ENCODE peak calls at places on chromosomes 11 and 22, in four cellular contexts. T, R, I and C are unnamed samples.

GRCh38 chr22:20545681-20546521 is 38.5 kb downstream of the MED15 start:
- DNase-seq in T (no peak), I (no peak), R (no peak), C (no peak)

GRCh38 chr11:106467486-106467885 is 390.0 kb downstream of the AASDHPPT start:
- DNase-seq in T (no peak), R (no peak), I (no peak), C (no peak)

GRCh38 chr11:46710821-46711269 is 8.2 kb upstream of the F2 start:
- DNase-seq in I (no peak), R (peak; percentile 97), T (no peak), C (no peak)

GRCh38 chr11:106875013-106875412 is 143.3 kb downstream of the GUCY1A2 start:
- DNase-seq in T (no peak), I (no peak), R (no peak), C (no peak)

GRCh38 chr11:58525037-58525614 is 17.2 kb upstream of the OR5B21 start:
- DNase-seq in T (no peak), R (no peak), I (no peak), C (peak; percentile 32)

GRCh38 chr22:44311855-44312170 is 938 bp downstream of the SHISAL1 start:
- DNase-seq in I (no peak), T (no peak), R (peak; percentile 73), C (no peak)

GRCh38 chr22:37205046-37205445 is 7.2 kb downstream of the SSTR3 start:
- DNase-seq in T (no peak), R (no peak), I (no peak), C (no peak)

GRCh38 chr11:66752148-66752547 is 23.1 kb upstream of the SPTBN2 start:
- DNase-seq in R (no peak), I (no peak), T (no peak), C (no peak)

GRCh38 chr11:30990625-30991348 is 378.8 kb downstream of the DCDC1 start:
- DNase-seq in I (no peak), R (no peak), T (no peak), C (no peak)

GRCh38 chr22:44020981-44021380 is 3.1 kb upstream of the PARVB start:
- DNase-seq in T (no peak), R (peak; percentile 67), I (no peak), C (no peak)

GRCh38 chr11:36130401-36130800 is 158.8 kb downstream of the COMMD9 start:
- DNase-seq in R (peak; percentile 77), T (no peak), I (no peak), C (no peak)

GRCh38 chr22:37165940-37166674 is 16.4 kb upstream of the IL2RB start:
- DNase-seq in R (no peak), T (no peak), I (no peak), C (no peak)

GRCh38 chr22:36546092-36546804 is 17.3 kb upstream of the EIF3D start:
- DNase-seq in R (peak; percentile 62), I (peak; percentile 84), T (peak; percentile 65), C (peak; percentile 90)

GRCh38 chr11:103609117-103610066 is 427.0 kb upstream of the DDI1 start:
- DNase-seq in T (no peak), R (peak; percentile 96), I (peak; percentile 48), C (peak; percentile 94)

GRCh38 chr11:46361283-46362145 is 14.3 kb downstream of the DGKZ start:
- DNase-seq in T (no peak), I (no peak), R (peak; percentile 72), C (no peak)

GRCh38 chr22:29738118-29738815 is 18.5 kb downstream of the CABP7 start:
- DNase-seq in R (no peak), I (no peak), T (no peak), C (no peak)

GRCh38 chr11:68008381-68009337 is 1.5 kb upstream of the ALDH3B1 start:
- DNase-seq in R (no peak), I (no peak), T (no peak), C (no peak)

GRCh38 chr22:35384567-35384966 is 3.7 kb downstream of the HMOX1 start:
- DNase-seq in T (no peak), I (no peak), R (no peak), C (no peak)

GRCh38 chr11:69493931-69494821 is 12.7 kb downstream of the LINC01488 start:
- DNase-seq in I (no peak), T (no peak), R (no peak), C (no peak)

GRCh38 chr11:30914143-30914762 is 328.1 kb upstream of the MPPED2 start:
- DNase-seq in R (peak; percentile 48), T (peak; percentile 69), I (peak; percentile 82), C (peak; percentile 83)

GRCh38 chr11:47408598-47409439 is 429 bp downstream of the SLC39A13 start:
- DNase-seq in R (peak; percentile 87), I (peak; percentile 36), T (no peak), C (peak; percentile 46)

GRCh38 chr22:36104988-36105387 is 55.6 kb downstream of the APOL3 start:
- DNase-seq in T (no peak), R (peak; percentile 36), I (no peak), C (no peak)

GRCh38 chr11:100830978-100831732 is 144.1 kb downstream of the ARHGAP42 start:
- DNase-seq in T (no peak), R (peak; percentile 81), I (no peak), C (no peak)

GRCh38 chr11:37710031-37710430 is 1112.0 kb upstream of the RAG2 start:
- DNase-seq in I (no peak), T (no peak), R (peak; percentile 29), C (no peak)

GRCh38 chr11:72422414-72422813 is 11.9 kb downstream of the CLPB start:
- DNase-seq in R (no peak), I (no peak), T (no peak), C (no peak)

GRCh38 chr11:93570759-93571413 is 27.7 kb upstream of the SMCO4 start:
- DNase-seq in R (peak; percentile 62), T (no peak), I (no peak), C (peak; percentile 16)

GRCh38 chr22:32199341-32199740 is 5.5 kb downstream of the RFPL2 start:
- DNase-seq in I (no peak), T (peak; percentile 33), R (no peak), C (no peak)
- H2BK5ac ChIP-seq in I (no peak overlapping the region), T (no peak overlapping the region), R (no peak overlapping the region), C (no peak overlapping the region)

GRCh38 chr11:26572770-26573402 is 823 bp upstream of the MUC15 start:
- DNase-seq in R (no peak), T (no peak), I (no peak), C (peak; percentile 37)
- H3K56ac ChIP-seq in R (no peak overlapping the region), T (no peak overlapping the region), I (no peak overlapping the region), C (no peak overlapping the region)

DNA sequence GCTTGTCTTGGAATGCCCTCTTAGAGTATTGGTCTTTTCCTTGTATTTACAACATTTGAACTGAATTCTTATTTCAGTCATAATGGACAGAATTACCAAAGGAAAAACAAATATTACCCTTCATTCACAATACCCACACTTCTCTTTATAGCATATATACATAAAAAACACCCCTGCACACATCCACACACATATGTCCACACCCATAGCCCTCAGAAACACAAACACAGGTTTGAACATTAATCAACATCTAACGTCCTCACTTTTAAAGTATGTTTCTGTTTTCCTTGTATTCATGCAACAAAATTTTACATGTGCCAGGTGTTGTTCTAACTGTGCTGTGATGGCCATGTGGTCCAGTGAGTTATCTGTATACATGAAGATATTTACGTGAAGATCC is 11.6 kb upstream of the NXPE2 start:
- DNase-seq in I (no peak), T (no peak), R (no peak), C (no peak)
- H2BK5ac ChIP-seq in I (no peak overlapping the region), T (no peak overlapping the region), R (no peak overlapping the region), C (no peak overlapping the region)

GRCh38 chr11:134139303-134139872 is 70.5 kb downstream of the JAM3 start:
- DNase-seq in T (no peak), I (no peak), R (no peak), C (no peak)
- H3K56ac ChIP-seq in T (no peak overlapping the region), I (no peak overlapping the region), R (no peak overlapping the region), C (no peak overlapping the region)

DNA sequence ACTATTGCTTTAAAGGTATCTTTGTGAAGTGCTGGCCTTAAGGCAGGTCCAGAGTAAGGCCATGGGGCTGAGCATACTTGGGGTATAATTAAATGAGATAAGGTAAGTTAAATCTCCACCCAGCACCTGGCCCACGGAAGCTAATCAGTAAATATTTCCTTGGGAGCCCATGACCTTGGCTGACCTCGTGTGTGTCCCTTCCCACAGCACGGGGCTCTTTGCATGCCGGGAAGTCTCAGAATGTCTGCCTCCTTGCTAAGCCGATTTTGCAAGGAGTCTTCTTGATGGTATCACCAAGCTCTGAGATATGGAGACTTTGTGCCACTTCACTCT is 46.5 kb downstream of the ADM start:
- DNase-seq in T (no peak), R (no peak), I (no peak), C (no peak)
- H2BK5ac ChIP-seq in T (peak overlapping the region; percentile 99), R (peak overlapping the region; percentile 61), I (peak overlapping the region; percentile 99), C (peak overlapping the region; percentile 0)

GRCh38 chr11:78784321-78785061 is 209.8 kb upstream of the NARS2 start:
- DNase-seq in I (no peak), R (peak; percentile 95), T (no peak), C (no peak)
- H3K56ac ChIP-seq in I (no peak overlapping the region), R (peak overlapping the region; percentile 68), T (no peak overlapping the region), C (peak overlapping the region; percentile 26)

GRCh38 chr11:134407923-134408322 is 4.1 kb downstream of the B3GAT1 start:
- DNase-seq in R (no peak), I (no peak), T (no peak), C (no peak)
- H2BK5ac ChIP-seq in R (no peak overlapping the region), I (no peak overlapping the region), T (no peak overlapping the region), C (no peak overlapping the region)